ENCODE peak calls at places on chromosomes 2 and 18, in four cellular contexts. K is IMR-90, O is K562, E is GM12878. V is an unnamed sample.

GRCh38 chr2:172674034-172674967 is 61.3 kb upstream of the RAPGEF4 start:
- DNase-seq in K (no peak), O (peak; percentile 77), E (no peak), V (no peak)

GRCh38 chr2:230738391-230738811 is 25.8 kb downstream of the CAB39 start:
- DNase-seq in K (peak; percentile 63), O (no peak), E (no peak), V (no peak)

GRCh38 chr2:233346374-233346773 is 7.9 kb upstream of the DGKD start:
- DNase-seq in K (no peak), O (no peak), E (no peak), V (no peak)

GRCh38 chr18:9417081-9417841 is 58.1 kb upstream of the RALBP1 start:
- DNase-seq in K (peak; percentile 56), O (no peak), E (no peak), V (no peak)

GRCh38 chr2:66717491-66717890 is 282.6 kb downstream of the MEIS1 start:
- DNase-seq in K (peak; percentile 71), O (no peak), E (no peak), V (no peak)

GRCh38 chr2:101442667-101443061 is 32.2 kb downstream of the RFX8 start:
- DNase-seq in K (no peak), O (no peak), E (no peak), V (no peak)

GRCh38 chr18:24465491-24465890 is 5.1 kb downstream of the HRH4 start:
- DNase-seq in K (no peak), O (no peak), E (no peak), V (no peak)

GRCh38 chr2:20509766-20510490 is 63.1 kb downstream of the RHOB start:
- DNase-seq in K (peak; percentile 49), O (peak; percentile 63), E (no peak), V (peak; percentile 32)

GRCh38 chr2:40200516-40200915 is 251.4 kb downstream of the SLC8A1 start:
- DNase-seq in K (peak; percentile 71), O (no peak), E (no peak), V (no peak)

GRCh38 chr2:168952424-168952823 is 51.3 kb downstream of the G6PC2 start:
- DNase-seq in K (no peak), O (no peak), E (no peak), V (no peak)

GRCh38 chr2:19529663-19530062 is 171.2 kb upstream of the OSR1 start:
- DNase-seq in K (no peak), O (no peak), E (no peak), V (no peak)

GRCh38 chr2:227103583-227103982 is 60.4 kb downstream of the COL4A4 start:
- DNase-seq in K (no peak), O (no peak), E (no peak), V (no peak)

GRCh38 chr2:129191530-129191929 is 787.9 kb upstream of the RAB6C start:
- DNase-seq in K (no peak), O (no peak), E (no peak), V (no peak)

GRCh38 chr2:193836424-193836823 is 1641.7 kb upstream of the TMEFF2 start:
- DNase-seq in K (no peak), O (no peak), E (no peak), V (no peak)

GRCh38 chr2:17901246-17901645 is 22.8 kb downstream of the KCNS3 start:
- DNase-seq in K (no peak), O (peak; percentile 7), E (no peak), V (no peak)

GRCh38 chr2:10619643-10620042 is 70.1 kb downstream of the NOL10 start:
- DNase-seq in K (peak; percentile 69), O (no peak), E (no peak), V (no peak)

GRCh38 chr2:74530239-74531161 is 767 bp downstream of the HTRA2 start:
- DNase-seq in K (peak; percentile 52), O (peak; percentile 96), E (peak; percentile 74), V (peak; percentile 64)

GRCh38 chr2:37852585-37853014 is 72.5 kb upstream of the RMDN2 start:
- DNase-seq in K (no peak), O (no peak), E (no peak), V (no peak)

GRCh38 chr2:37849908-37850307 is 75.2 kb upstream of the RMDN2 start:
- DNase-seq in K (no peak), O (no peak), E (no peak), V (no peak)

GRCh38 chr2:37848451-37848850 is 76.6 kb upstream of the RMDN2 start:
- DNase-seq in K (no peak), O (no peak), E (no peak), V (no peak)

GRCh38 chr2:37851828-37852584 is 73.1 kb upstream of the RMDN2 start:
- DNase-seq in K (no peak), O (no peak), E (peak; percentile 80), V (no peak)

GRCh38 chr2:37851428-37851827 is 73.7 kb upstream of the RMDN2 start:
- DNase-seq in K (no peak), O (no peak), E (no peak), V (no peak)
- H3K27ac ChIP-seq in K (no peak overlapping the region), O (no peak overlapping the region), E (peak overlapping the region; percentile 61), V (no peak overlapping the region)

DNA sequence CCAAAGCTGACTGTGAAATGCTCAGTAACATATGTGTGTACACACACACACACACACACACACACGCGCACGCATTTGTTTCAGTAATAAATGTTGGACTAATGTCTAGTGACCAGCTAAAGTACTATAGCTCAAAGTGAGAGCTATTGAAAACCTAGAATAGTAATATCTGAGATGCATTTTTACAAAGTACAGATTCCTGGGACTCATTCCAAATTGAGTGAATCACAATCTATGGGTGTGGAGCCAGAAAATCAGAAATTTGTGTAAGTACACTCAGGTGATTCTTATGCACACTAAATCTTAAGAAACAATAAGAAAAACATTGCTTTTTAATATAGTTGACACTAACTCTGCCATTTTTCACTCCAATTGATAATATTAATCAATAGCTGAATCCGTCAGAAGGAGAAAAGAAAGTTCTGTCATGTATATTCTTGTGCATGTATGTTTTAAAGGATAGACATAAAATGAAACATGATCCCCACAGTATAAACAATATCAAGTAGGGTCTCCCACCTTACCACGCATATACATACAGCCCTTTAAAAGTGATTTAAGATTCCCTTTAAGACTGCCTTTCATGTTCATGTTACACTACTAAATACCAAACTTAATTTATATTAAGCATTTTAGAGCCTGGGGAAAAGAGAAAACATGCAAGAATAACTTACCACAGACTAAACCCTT is 123.5 kb downstream of the ATAD2B start:
- DNase-seq in K (peak; percentile 79), O (no peak), E (no peak), V (no peak)
- TF ChIP-seq ELK1 in K (no peak), O (no peak), E (no peak), V (no peak)

GRCh38 chr2:24704682-24705081 is 88.5 kb downstream of the PTRHD1 start:
- DNase-seq in K (peak; percentile 1), O (no peak), E (no peak), V (no peak)

GRCh38 chr2:24708537-24709152 is 84.5 kb downstream of the PTRHD1 start:
- DNase-seq in K (peak; percentile 82), O (no peak), E (no peak), V (no peak)

GRCh38 chr2:24697792-24698191 is 95.4 kb downstream of the PTRHD1 start:
- DNase-seq in K (no peak), O (no peak), E (no peak), V (no peak)

GRCh38 chr2:24707141-24707540 is 86.0 kb downstream of the PTRHD1 start:
- DNase-seq in K (no peak), O (no peak), E (no peak), V (no peak)

GRCh38 chr2:24702800-24703199 is 90.4 kb downstream of the PTRHD1 start:
- DNase-seq in K (peak; percentile 94), O (no peak), E (no peak), V (peak; percentile 57)
- H3K27ac ChIP-seq in K (no peak overlapping the region), O (no peak overlapping the region), E (no peak overlapping the region), V (no peak overlapping the region)

DNA sequence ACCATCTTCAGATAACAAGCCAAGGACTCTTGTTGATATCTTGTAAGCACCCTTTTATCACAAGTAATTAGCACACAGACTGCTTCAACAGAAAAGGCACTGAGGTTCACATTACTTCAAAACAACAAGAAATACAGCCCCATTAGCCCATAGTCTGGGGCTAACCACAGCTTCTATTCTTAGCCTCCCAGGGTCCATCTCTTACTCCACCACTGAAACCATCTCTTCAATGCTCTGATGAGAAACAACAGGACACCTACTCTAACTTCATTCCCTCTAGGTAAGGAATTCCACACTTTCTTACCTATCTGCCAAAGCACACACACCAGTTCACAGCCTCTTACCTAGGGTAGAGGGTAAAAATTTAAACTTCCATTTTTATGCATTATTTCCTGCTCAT is 26.4 kb upstream of the CYTIP start:
- DNase-seq in K (no peak), O (no peak), E (peak; percentile 80), V (no peak)
- TF ChIP-seq ELK1 in K (no peak), O (no peak), E (no peak), V (no peak)

DNA sequence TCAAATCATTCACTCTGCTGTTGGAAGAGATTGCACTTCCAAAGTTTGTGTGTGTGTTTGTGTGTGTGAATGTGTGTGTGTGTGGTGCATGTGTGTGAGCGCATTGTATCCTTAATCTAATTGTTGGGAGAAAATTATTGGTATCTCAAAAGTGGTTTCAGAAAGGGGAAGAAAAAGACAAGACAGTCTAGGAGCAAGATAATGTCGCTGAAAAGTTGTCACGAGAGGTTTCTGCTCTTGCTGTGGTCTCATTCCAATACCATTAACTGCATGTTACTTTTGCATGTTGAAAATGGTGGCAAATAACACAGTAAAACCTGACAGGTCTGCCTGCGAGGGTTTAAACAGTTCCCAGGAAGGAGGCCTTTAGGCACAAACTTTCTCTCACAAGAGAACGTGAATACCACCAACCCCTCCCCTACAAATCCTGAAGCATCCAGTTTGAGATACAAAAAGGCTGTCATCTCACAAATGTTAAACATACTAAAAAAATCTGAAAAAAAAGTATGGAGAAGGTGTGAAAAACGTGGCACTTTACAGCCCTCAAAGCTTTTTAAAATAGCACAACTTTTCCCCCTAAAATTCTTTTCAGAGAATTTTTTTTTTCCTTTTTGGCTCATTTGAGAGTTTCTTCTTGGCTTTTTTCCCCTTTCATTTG is 10.2 kb downstream of the ZEB2 start:
- DNase-seq in K (no peak), O (peak; percentile 41), E (no peak), V (no peak)
- H3K27ac ChIP-seq in K (peak overlapping the region; percentile 26), O (peak overlapping the region; percentile 60), E (no peak overlapping the region), V (no peak overlapping the region)

GRCh38 chr2:115294999-115295398 is 852.6 kb downstream of the DPP10 start:
- DNase-seq in K (no peak), O (no peak), E (no peak), V (no peak)

GRCh38 chr2:115297056-115297455 is 854.6 kb downstream of the DPP10 start:
- DNase-seq in K (no peak), O (no peak), E (no peak), V (no peak)

DNA sequence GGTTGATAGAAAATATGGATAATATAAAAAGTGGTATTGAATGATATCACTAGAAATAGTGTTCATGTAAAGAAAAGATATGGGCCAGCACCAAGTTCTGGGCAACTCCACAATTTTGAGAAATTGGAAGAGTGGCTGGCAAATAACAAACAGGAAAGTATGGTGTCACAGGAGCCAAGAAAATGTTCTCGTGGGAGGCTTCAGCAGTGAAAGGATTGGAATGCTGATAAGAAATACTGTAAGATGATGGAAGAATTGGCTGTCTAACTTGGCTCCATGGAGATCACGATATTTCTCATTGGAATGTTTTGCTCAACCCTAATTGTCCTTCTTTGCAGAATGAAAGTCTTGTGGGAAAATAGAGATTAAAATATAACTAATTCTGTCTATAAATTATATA is 856.8 kb downstream of the DPP10 start:
- DNase-seq in K (no peak), O (no peak), E (no peak), V (no peak)
- TF ChIP-seq ELK1 in K (no peak), O (no peak), E (no peak), V (no peak)

V was measured in A549.